ENCODE peak calls at places on chromosomes 1 and 21, in six cellular contexts. W is IMR-90, K is K562, V is SK-N-SH, O is A549, B is HepG2. U is an unnamed sample.

GRCh38 chr1:236480758-236481436 is 42.9 kb upstream of the LGALS8 start:
- DNase-seq in W (no peak), K (peak; percentile 25), V (no peak), O (no peak), B (peak; percentile 13), U (no peak)

GRCh38 chr1:151935154-151935553 is 25.8 kb upstream of the THEM4 start:
- DNase-seq in W (peak; percentile 41), K (no peak), V (no peak), O (no peak), B (no peak), U (no peak)

GRCh38 chr1:221841291-221841982 is 99.5 kb upstream of the DUSP10 start:
- DNase-seq in W (no peak), K (no peak), V (no peak), O (no peak), B (no peak), U (no peak)

GRCh38 chr1:87291107-87291506 is 37.6 kb upstream of the LMO4 start:
- DNase-seq in W (peak; percentile 45), K (no peak), V (no peak), O (no peak), B (no peak), U (no peak)

GRCh38 chr1:84103197-84103992 is 40.7 kb upstream of the PRKACB start:
- DNase-seq in W (peak; percentile 93), K (peak; percentile 78), V (no peak), O (peak; percentile 82), B (peak; percentile 37), U (no peak)

GRCh38 chr21:45418301-45419071 is 13.5 kb downstream of the COL18A1 start:
- DNase-seq in W (no peak), K (no peak), V (no peak), O (no peak), B (no peak), U (no peak)

GRCh38 chr1:161631076-161631475 is at the start of gene FCGR3B:
- DNase-seq in W (no peak), K (no peak), V (no peak), O (no peak), B (no peak), U (no peak)

GRCh38 chr1:16014509-16015482 is 3.0 kb downstream of the HSPB7 start:
- DNase-seq in W (no peak), K (peak; percentile 81), V (peak; percentile 80), O (no peak), B (no peak), U (no peak)

GRCh38 chr1:235073331-235073967 is 55.2 kb downstream of the TOMM20 start:
- DNase-seq in W (no peak), K (no peak), V (no peak), O (peak; percentile 99), B (peak; percentile 97), U (no peak)

GRCh38 chr1:61348025-61348665 is 265.8 kb downstream of the NFIA start:
- DNase-seq in W (no peak), K (no peak), V (no peak), O (no peak), B (no peak), U (no peak)

GRCh38 chr1:206725053-206725963 is 40.6 kb downstream of the MAPKAPK2 start:
- DNase-seq in W (peak; percentile 51), K (peak; percentile 73), V (peak; percentile 67), O (peak; percentile 57), B (peak; percentile 18), U (no peak)

DNA sequence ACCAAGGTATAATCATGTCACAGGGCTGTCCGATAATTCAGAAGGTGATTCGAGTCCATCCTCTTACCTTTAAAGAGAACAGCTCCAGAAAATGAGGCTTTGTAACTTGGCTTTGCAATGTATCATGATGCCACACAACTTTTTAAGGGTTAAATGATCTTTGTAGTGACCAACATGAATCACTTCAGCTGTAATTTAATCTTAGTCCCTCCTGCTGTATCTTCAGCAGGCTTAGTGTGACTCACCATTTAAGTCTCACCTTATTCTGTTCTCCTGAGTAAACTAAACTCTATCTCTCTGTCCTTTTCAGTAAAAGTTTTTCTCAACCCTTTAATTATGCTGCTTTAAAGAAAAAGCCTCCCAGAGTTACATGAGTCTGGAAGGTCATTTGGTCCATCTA is 1.9 kb upstream of the HIVEP3 start:
- DNase-seq in W (peak; percentile 80), K (no peak), V (no peak), O (peak; percentile 26), B (no peak), U (no peak)
- TF ChIP-seq SMC3 in W (no peak), K (no peak), V (no peak), O (no peak), B (no peak), U (no peak)

GRCh38 chr1:88799433-88799832 is 91.9 kb downstream of the GTF2B start:
- DNase-seq in W (no peak), K (no peak), V (no peak), O (no peak), B (no peak), U (no peak)

GRCh38 chr1:88802950-88803349 is 88.4 kb downstream of the GTF2B start:
- DNase-seq in W (peak; percentile 61), K (no peak), V (no peak), O (no peak), B (no peak), U (no peak)

GRCh38 chr1:88801575-88802208 is 89.7 kb downstream of the GTF2B start:
- DNase-seq in W (peak; percentile 42), K (no peak), V (no peak), O (peak; percentile 13), B (no peak), U (peak; percentile 12)

GRCh38 chr1:88802404-88802803 is 89.0 kb downstream of the GTF2B start:
- DNase-seq in W (no peak), K (no peak), V (no peak), O (no peak), B (no peak), U (no peak)

DNA sequence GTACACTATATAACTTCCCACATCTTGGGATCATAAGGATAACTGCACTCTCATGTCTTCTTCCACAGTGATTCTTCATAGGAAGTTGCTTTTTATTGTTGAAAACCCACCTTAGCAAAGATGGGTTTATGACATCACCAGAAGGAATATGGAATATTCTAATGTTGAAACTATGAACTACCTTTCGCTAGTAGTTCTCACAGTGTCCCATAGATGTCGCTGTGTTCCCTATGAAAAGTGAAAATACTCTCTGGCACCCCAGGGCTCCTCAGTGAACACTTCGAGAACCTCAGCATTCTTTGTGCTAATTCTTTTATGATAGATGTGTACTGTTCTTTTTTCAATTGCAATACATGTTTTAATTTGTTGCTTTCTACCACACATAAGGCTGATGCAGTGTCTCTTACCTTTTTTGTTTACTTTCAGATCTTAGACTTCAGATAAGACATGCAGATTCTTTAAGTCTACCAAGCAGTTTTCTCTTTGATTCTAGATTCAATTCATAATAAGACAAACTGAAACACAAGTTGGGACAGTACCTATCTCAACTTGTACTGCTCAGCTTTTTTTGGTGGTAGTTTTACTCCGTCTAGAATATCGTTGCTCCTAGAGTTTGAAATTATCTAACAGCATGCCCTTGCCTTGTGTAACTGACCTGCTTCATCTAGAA is 90.8 kb downstream of the GTF2B start:
- DNase-seq in W (peak; percentile 13), K (peak; percentile 46), V (peak; percentile 36), O (peak; percentile 41), B (peak; percentile 33), U (no peak)
- TF ChIP-seq SMC3 in W (no peak), K (no peak), V (no peak), O (no peak), B (no peak), U (no peak)

DNA sequence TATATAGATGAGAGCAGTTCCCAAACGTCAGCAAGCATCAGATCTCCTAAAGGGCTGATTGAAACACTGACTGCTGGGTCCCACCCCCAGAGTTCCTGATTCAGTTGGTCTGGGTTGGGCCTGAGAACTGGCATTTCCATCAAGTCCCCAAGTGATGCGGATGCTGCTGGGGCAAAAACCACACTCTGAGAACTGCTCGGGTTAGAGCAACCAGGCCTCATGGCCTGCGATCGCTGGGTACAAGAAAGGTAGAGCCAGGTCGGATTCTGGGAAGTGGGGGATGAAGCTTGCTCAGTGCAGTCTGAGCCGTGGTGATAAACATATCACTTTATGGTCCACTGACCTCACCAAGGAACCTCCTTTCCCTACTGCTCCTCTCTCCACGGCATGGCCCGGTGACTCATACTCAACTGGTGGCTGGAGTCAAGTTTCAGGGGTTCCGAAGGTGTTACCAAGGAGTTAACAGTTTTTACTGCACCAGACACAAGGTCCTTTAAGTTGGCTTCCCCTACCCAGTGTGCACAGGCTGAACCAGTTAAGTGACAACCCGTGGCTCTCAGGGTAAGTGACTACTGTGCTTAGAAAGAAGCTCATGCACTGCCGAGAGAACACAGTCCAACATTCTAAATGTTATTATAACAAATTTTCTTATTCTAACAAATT is 153.5 kb downstream of the TGFBR3 start:
- DNase-seq in W (peak; percentile 91), K (peak; percentile 94), V (no peak), O (peak; percentile 47), B (no peak), U (no peak)
- TF ChIP-seq SMC3 in W (peak; percentile 4), K (peak; percentile 27), V (no peak), O (no peak), B (no peak), U (no peak)

GRCh38 chr1:184943998-184944397 is 30.3 kb downstream of the NIBAN1 start:
- DNase-seq in W (no peak), K (no peak), V (no peak), O (no peak), B (no peak), U (no peak)

GRCh38 chr1:184947497-184948256 is 26.6 kb downstream of the NIBAN1 start:
- DNase-seq in W (no peak), K (no peak), V (no peak), O (no peak), B (no peak), U (no peak)

GRCh38 chr1:184945678-184946412 is 28.5 kb downstream of the NIBAN1 start:
- DNase-seq in W (peak; percentile 69), K (no peak), V (no peak), O (no peak), B (no peak), U (peak; percentile 31)

GRCh38 chr1:184941735-184942134 is 32.6 kb downstream of the NIBAN1 start:
- DNase-seq in W (no peak), K (no peak), V (no peak), O (no peak), B (no peak), U (peak; percentile 44)

GRCh38 chr1:184945034-184945433 is 29.3 kb downstream of the NIBAN1 start:
- DNase-seq in W (no peak), K (no peak), V (no peak), O (no peak), B (no peak), U (peak; percentile 51)
- TF ChIP-seq SMC3 in W (no peak), K (no peak), V (no peak), O (no peak), B (no peak), U (no peak)

DNA sequence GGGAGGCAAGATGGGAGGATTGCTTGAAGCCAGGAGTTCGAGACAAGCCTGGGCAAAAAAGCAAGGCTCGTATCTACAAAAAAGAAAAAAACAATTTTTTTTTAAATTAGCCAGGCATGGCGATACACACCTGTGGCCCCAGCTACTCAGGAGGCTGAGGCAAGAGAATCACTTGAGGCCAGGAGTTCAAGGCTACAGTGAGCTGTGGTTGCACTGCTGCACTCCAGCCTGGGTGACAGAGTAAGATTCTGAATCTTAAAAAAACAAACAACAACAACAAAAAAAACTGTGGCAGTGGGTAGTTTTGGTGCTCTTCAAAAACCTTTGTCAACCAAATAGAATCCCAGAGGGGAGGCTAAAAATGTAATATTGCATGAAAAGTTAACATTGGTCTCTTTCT is 734 bp downstream of the PTPN22 start:
- DNase-seq in W (no peak), K (no peak), V (no peak), O (no peak), B (no peak), U (no peak)
- TF ChIP-seq SMC3 in W (no peak), K (no peak), V (no peak), O (no peak), B (no peak), U (no peak)

U was measured in GM12878.